ENCODE peak calls at places on chromosomes 4 and X, in seven cellular contexts. E, X, I, O, M, L and S are unnamed samples.

GRCh38 chrX:40176979-40177430 is 79.2 kb upstream of the BCOR start:
- DNase-seq in E (peak; percentile 69), X (no peak), L (peak; percentile 29), O (no peak), I (peak; percentile 52), M (peak; percentile 31), S (peak; percentile 66)

GRCh38 chr4:139535228-139535851 is 20.7 kb downstream of the SETD7 start:
- DNase-seq in O (no peak), E (no peak), I (no peak), X (no peak), L (no peak), M (no peak), S (no peak)

GRCh38 chr4:145867416-145867815 is 71.2 kb downstream of the ZNF827 start:
- DNase-seq in O (no peak), L (no peak), E (no peak), M (no peak), I (no peak), X (no peak), S (no peak)

GRCh38 chrX:115356369-115356768 is 66.9 kb downstream of the LUZP4 start:
- DNase-seq in X (no peak), E (no peak), O (no peak), I (no peak), L (no peak), M (no peak), S (no peak)

GRCh38 chr4:158670975-158671664 is 567 bp downstream of the C4orf46 start:
- DNase-seq in L (peak; percentile 70), X (peak; percentile 67), E (peak; percentile 71), I (peak; percentile 57), O (peak; percentile 80), M (peak; percentile 67), S (peak; percentile 51)

GRCh38 chr4:165369522-165369921 is 9.3 kb upstream of the CPE start:
- DNase-seq in X (no peak), M (no peak), L (no peak), E (no peak), I (no peak), O (no peak), S (no peak)

GRCh38 chrX:47204970-47205369 is 11.3 kb downstream of the UBA1 start:
- DNase-seq in M (no peak), X (no peak), O (no peak), I (no peak), L (no peak), E (peak; percentile 8), S (no peak)

GRCh38 chrX:80799616-80800015 is 10.1 kb downstream of the BRWD3 start:
- DNase-seq in M (no peak), X (no peak), O (no peak), E (no peak), L (no peak), I (no peak), S (no peak)

GRCh38 chr4:13170131-13170530 is 314.0 kb downstream of the RAB28 start:
- DNase-seq in E (no peak), M (no peak), L (no peak), X (no peak), I (no peak), O (peak; percentile 74), S (no peak)

GRCh38 chrX:39453847-39454645 is 643.7 kb downstream of the BCOR start:
- DNase-seq in O (no peak), M (peak; percentile 27), X (no peak), E (no peak), I (no peak), L (no peak), S (no peak)

GRCh38 chr4:8157496-8157895 is 1.1 kb downstream of the ABLIM2 start:
- DNase-seq in I (peak; percentile 47), M (no peak), E (peak; percentile 88), L (no peak), O (no peak), X (no peak), S (no peak)

GRCh38 chrX:154074199-154074598 is 23.3 kb downstream of the MECP2 start:
- DNase-seq in X (no peak), I (no peak), O (peak; percentile 77), L (no peak), M (no peak), E (no peak), S (no peak)

GRCh38 chr4:65670331-65671031 is at the start of gene EPHA5:
- DNase-seq in L (peak; percentile 42), M (peak; percentile 91), O (peak; percentile 97), E (peak; percentile 55), X (peak; percentile 17), I (peak; percentile 92), S (no peak)
- TF ChIP-seq CTCF in L (no peak), M (peak; percentile 33), O (peak; percentile 3), E (no peak), X (no peak), I (peak; percentile 3), S (no peak)

DNA sequence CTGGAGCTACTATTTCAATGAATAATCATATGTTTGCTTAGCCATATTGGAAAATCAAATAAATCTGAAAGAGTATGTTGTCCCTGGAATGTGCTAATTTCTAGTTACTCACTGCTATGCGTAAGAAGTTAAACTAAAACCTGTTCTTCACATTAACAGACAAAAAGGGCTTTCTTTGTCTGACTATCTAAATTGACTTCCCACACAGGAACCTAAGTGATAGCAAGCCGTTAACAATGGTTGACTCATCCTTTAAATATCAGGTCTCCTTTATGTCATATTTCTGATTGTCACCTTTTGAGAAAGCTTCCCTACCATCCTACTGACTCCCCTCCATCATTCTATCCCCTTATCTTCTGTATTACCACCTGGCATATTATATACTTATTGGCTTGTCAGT is 81.4 kb downstream of the AMELX start:
- DNase-seq in X (no peak), M (no peak), E (no peak), L (no peak), I (no peak), O (no peak), S (no peak)
- TF ChIP-seq CTCF in X (no peak), M (no peak), E (no peak), L (no peak), I (no peak), O (no peak), S (no peak)

GRCh38 chrX:24515447-24515846 is 50.4 kb downstream of the PDK3 start:
- DNase-seq in X (no peak), M (no peak), E (no peak), O (no peak), I (no peak), L (no peak), S (no peak)
- TF ChIP-seq CTCF in X (no peak), M (no peak), E (peak; percentile 21), O (no peak), I (peak; percentile 67), L (no peak), S (no peak)

DNA sequence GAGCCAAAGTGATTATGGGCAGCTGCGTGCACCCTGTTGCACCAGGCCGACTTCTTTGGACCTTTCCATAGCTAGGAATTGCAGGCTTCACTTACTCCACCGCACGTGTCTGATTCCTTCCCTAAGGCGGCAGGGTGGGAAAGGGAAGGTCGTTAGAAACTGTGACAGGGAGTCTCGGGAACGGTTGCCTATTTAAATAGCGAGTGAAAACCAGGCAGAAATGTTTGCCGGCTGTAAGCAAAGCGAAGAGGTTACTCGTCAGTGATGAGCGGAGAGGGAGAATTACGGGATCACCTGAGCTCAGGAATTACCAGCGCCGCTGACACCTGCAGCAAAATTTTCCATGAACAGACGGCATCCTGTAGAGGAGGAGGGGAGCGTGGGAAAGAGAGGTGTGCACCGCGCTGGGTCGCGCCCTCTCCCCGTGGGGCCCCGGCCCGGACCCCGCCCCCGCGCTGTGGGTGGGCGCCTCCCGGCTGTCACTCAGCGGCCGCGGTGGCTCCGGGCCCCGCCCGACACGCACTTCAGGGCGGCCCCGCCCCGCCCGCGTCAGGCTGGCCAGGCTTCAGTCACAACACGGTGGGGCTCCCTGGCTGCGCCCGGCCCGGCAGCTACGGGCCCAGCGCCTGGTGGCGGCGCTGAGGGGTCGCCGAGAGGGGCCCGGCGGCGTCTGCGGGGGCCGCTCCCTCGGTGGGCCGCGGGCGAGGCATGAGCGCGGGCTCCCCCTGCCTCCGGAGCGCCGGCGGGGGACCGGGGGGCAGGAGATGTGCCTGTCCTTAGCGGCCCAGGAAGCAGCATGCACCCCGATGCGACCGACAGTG is at the start of gene SNX25:
- DNase-seq in M (peak; percentile 88), I (peak; percentile 89), O (peak; percentile 54), X (peak; percentile 92), E (peak; percentile 92), L (peak; percentile 89), S (peak; percentile 94)
- TF ChIP-seq CTCF in M (no peak), I (peak; percentile 26), O (no peak), X (peak; percentile 56), E (peak; percentile 21), L (no peak), S (no peak)

GRCh38 chr4:38911257-38911656 is 43.7 kb downstream of the FAM114A1 start:
- DNase-seq in L (no peak), O (no peak), M (no peak), E (no peak), X (no peak), I (no peak), S (no peak)
- TF ChIP-seq CTCF in L (no peak), O (no peak), M (no peak), E (no peak), X (no peak), I (no peak), S (no peak)

DNA sequence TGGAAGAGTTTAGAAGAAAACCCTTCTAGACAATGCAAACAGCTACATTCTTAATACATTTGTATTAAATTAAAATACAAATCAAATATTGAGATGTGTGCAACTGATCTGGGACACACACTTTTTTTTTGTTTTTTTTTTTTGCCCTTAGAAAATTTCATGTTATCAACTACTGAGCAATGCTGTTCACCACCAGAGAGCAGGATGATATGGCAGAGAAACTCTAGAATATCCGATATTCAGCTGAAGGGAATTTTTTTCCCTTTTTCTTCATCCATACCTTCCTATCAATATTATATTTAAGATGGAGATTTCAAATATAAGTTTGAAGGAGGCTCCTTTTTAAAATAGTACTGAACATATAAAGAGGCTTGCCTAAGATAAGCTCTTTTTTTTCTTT is 1.0 kb downstream of the NDST3 start:
- DNase-seq in X (no peak), M (no peak), I (no peak), E (no peak), L (no peak), O (no peak), S (no peak)
- TF ChIP-seq CTCF in X (no peak), M (no peak), I (no peak), E (no peak), L (no peak), O (no peak), S (no peak)